ENCODE peak calls at places on chromosomes 13 and 19, in six cellular contexts. One of them, this sample, is unnamed. For H3K4me1, the result is how much of the 10 kb centered on the place peaks cover.

GRCh38 chr19:4692275-4693077 is 22.3 kb upstream of the MYDGF start:
- DNase-seq in HCT116: no peak
- DNase-seq in GM23338: no peak
- DNase-seq in H1: no peak
- DNase-seq in neural progenitor cell: no peak
- DNase-seq in fibroblast of lung: no peak
- DNase-seq in this sample: no peak

GRCh38 chr19:54158812-54159351 is 639 bp downstream of the LENG1 start:
- DNase-seq in HCT116: no peak
- DNase-seq in GM23338: no peak
- DNase-seq in H1: no peak
- DNase-seq in neural progenitor cell: peak
- DNase-seq in fibroblast of lung: no peak
- DNase-seq in this sample: peak

GRCh38 chr19:1938071-1938470 is 2.9 kb upstream of the CSNK1G2 start:
- DNase-seq in HCT116: no peak
- DNase-seq in GM23338: no peak
- DNase-seq in H1: no peak
- DNase-seq in neural progenitor cell: no peak
- DNase-seq in fibroblast of lung: no peak
- DNase-seq in this sample: no peak

GRCh38 chr19:9835507-9835949 is 410 bp downstream of the PIN1 start:
- DNase-seq in HCT116: no peak
- DNase-seq in GM23338: no peak
- DNase-seq in H1: no peak
- DNase-seq in neural progenitor cell: no peak
- DNase-seq in fibroblast of lung: no peak
- DNase-seq in this sample: no peak

GRCh38 chr19:38649305-38650179 is 2.1 kb downstream of the ACTN4 start:
- DNase-seq in HCT116: no peak
- DNase-seq in GM23338: peak
- DNase-seq in H1: no peak
- DNase-seq in neural progenitor cell: no peak
- DNase-seq in fibroblast of lung: no peak
- DNase-seq in this sample: peak

GRCh38 chr19:39277598-39277997 is 9.4 kb downstream of the IFNL2 start:
- DNase-seq in HCT116: no peak
- DNase-seq in GM23338: no peak
- DNase-seq in H1: no peak
- DNase-seq in neural progenitor cell: no peak
- DNase-seq in fibroblast of lung: no peak
- DNase-seq in this sample: peak

GRCh38 chr13:54733639-54734038 is 1705.0 kb downstream of the OLFM4 start:
- DNase-seq in HCT116: no peak
- DNase-seq in GM23338: peak
- DNase-seq in H1: no peak
- DNase-seq in neural progenitor cell: peak
- DNase-seq in fibroblast of lung: no peak
- DNase-seq in this sample: no peak

GRCh38 chr13:109833940-109834339 is 47.6 kb upstream of the IRS2 start:
- DNase-seq in HCT116: no peak
- DNase-seq in GM23338: no peak
- DNase-seq in H1: no peak
- DNase-seq in neural progenitor cell: no peak
- DNase-seq in fibroblast of lung: no peak
- DNase-seq in this sample: no peak

GRCh38 chr19:55643003-55643732 is at the start of gene ZNF581:
- DNase-seq in HCT116: no peak
- DNase-seq in GM23338: peak
- DNase-seq in H1: peak
- DNase-seq in neural progenitor cell: peak
- DNase-seq in fibroblast of lung: peak
- DNase-seq in this sample: peak

GRCh38 chr19:31160346-31160926 is 188.8 kb downstream of the TSHZ3 start:
- DNase-seq in HCT116: no peak
- DNase-seq in GM23338: no peak
- DNase-seq in H1: no peak
- DNase-seq in neural progenitor cell: no peak
- DNase-seq in fibroblast of lung: peak
- DNase-seq in this sample: no peak

GRCh38 chr13:36332986-36333385 is 13.2 kb downstream of the SPART start:
- DNase-seq in HCT116: no peak
- DNase-seq in GM23338: no peak
- DNase-seq in H1: no peak
- DNase-seq in neural progenitor cell: no peak
- DNase-seq in fibroblast of lung: peak
- DNase-seq in this sample: no peak

GRCh38 chr13:20713014-20713376 is 9.5 kb downstream of the IL17D start:
- DNase-seq in HCT116: no peak
- DNase-seq in GM23338: peak
- DNase-seq in H1: no peak
- DNase-seq in neural progenitor cell: peak
- DNase-seq in fibroblast of lung: no peak
- DNase-seq in this sample: no peak

GRCh38 chr13:98766716-98767115 is 14.2 kb upstream of the SLC15A1 start:
- DNase-seq in HCT116: no peak
- DNase-seq in GM23338: no peak
- DNase-seq in H1: no peak
- DNase-seq in neural progenitor cell: no peak
- DNase-seq in fibroblast of lung: no peak
- DNase-seq in this sample: no peak

GRCh38 chr19:3784607-3785463 is 1.3 kb downstream of the MATK start:
- DNase-seq in HCT116: no peak
- DNase-seq in GM23338: no peak
- DNase-seq in H1: peak
- DNase-seq in neural progenitor cell: peak
- DNase-seq in fibroblast of lung: no peak
- DNase-seq in this sample: no peak

GRCh38 chr13:40170982-40171381 is 495.5 kb downstream of the FOXO1 start:
- DNase-seq in HCT116: peak
- DNase-seq in GM23338: no peak
- DNase-seq in H1: no peak
- DNase-seq in neural progenitor cell: no peak
- DNase-seq in fibroblast of lung: no peak
- DNase-seq in this sample: peak

GRCh38 chr13:30743319-30744055 is 8.1 kb downstream of the ALOX5AP start:
- DNase-seq in HCT116: peak
- DNase-seq in GM23338: no peak
- DNase-seq in H1: no peak
- DNase-seq in neural progenitor cell: no peak
- DNase-seq in fibroblast of lung: peak
- DNase-seq in this sample: peak

GRCh38 chr13:30742896-30743295 is 7.6 kb downstream of the ALOX5AP start:
- DNase-seq in HCT116: no peak
- DNase-seq in GM23338: no peak
- DNase-seq in H1: no peak
- DNase-seq in neural progenitor cell: no peak
- DNase-seq in fibroblast of lung: no peak
- DNase-seq in this sample: no peak

GRCh38 chr13:30745917-30746686 is 10.8 kb downstream of the ALOX5AP start:
- DNase-seq in HCT116: no peak
- DNase-seq in GM23338: no peak
- DNase-seq in H1: no peak
- DNase-seq in neural progenitor cell: no peak
- DNase-seq in fibroblast of lung: peak
- DNase-seq in this sample: no peak

GRCh38 chr13:30744686-30745085 is 9.3 kb downstream of the ALOX5AP start:
- DNase-seq in HCT116: no peak
- DNase-seq in GM23338: no peak
- DNase-seq in H1: no peak
- DNase-seq in neural progenitor cell: no peak
- DNase-seq in fibroblast of lung: no peak
- DNase-seq in this sample: no peak

DNA sequence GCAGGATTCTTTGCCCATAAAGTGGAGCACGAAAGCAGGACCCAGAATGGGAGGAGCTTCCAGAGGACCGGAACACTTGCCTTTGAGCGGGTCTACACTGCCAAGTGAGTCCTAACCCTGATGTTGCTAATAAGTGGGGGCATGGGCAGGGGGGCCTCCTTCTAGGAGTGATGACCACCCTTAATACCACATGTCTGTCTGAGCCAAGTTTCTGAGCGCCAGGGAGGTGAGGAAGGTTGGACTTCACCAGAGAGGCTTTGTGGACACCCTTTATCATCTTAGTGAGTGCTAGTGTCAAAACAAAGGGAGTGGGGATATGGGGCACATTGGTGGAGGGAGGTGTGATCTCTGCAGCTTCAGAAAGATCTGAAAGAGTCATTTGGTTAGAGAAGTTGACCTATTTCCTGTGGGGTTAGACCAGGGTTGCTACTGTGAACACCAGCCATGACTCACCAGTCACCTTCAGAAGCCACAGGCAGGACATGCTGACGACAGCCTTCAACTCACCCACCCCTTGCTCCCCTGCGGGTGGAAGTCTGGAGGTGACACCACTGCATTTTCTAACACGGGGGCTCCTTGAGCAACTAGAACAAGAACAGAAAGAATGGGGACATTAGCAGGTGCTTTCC is 8.8 kb downstream of the ALOX5AP start:
- DNase-seq in HCT116: peak
- DNase-seq in GM23338: no peak
- DNase-seq in H1: no peak
- DNase-seq in neural progenitor cell: no peak
- DNase-seq in fibroblast of lung: peak
- DNase-seq in this sample: peak
- H3K4me1 ChIP-seq in HCT116: under half
- H3K4me1 ChIP-seq in GM23338: under half
- H3K4me1 ChIP-seq in H1: under half
- H3K4me1 ChIP-seq in neural progenitor cell: under half
- H3K4me1 ChIP-seq in fibroblast of lung: under half
- H3K4me1 ChIP-seq in this sample: half or more

DNA sequence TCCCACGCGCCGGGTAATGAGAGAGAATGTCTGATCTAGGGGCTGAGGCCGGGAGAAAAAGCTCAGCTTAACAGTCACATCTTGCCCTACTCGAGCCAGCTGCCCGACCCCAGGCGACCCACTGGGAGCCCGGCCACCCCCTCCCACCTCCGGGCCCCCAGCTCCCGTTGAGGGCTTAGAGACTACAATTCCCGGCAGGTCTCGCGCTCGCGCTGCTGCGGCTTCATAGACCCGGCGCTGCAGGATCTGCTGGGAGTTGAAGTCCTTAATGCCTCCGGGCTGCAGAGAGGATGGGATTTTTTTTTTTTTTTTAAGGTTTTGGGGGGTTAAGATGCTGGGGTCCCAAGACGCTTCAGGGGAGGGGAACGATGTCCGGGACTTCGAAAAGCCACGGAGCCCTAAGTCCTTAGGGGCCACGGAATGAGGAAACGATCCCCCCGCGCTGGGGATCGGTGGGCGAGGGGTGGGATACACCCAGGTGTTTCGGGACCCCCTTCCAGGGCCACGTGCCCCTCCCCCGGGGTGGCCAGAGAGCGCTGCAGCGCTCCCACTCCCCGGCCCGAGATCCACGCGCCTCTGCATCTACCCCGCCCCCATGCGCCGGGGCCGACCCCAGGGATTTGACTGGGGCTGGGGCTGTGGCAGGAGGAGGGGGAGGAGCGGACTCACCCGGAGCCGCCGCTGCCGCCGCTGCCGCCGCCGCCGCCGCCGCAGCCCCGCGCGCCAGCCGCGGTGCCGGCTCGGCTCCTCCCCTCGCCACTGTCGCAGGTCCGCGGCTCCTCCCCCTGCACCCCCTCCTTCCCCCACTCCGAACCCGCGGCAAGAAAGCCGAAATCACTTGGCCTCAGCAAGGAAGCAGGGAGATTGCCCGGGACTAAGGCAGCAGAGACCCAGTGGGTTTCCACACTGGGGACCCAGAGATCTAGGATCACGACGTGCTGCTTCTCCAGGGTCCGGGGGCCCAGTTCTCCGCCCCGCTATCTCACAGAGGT is at the start of gene SYT3:
- DNase-seq in HCT116: no peak
- DNase-seq in GM23338: peak
- DNase-seq in H1: peak
- DNase-seq in neural progenitor cell: peak
- DNase-seq in fibroblast of lung: peak
- DNase-seq in this sample: peak
- TF ChIP-seq EZH2 in HCT116: no peak
- TF ChIP-seq EZH2 in GM23338: no peak
- TF ChIP-seq EZH2 in H1: no peak
- TF ChIP-seq EZH2 in neural progenitor cell: no peak
- TF ChIP-seq EZH2 in fibroblast of lung: peak
- TF ChIP-seq EZH2 in this sample: peak

GRCh38 chr13:25062479-25062878 is 33.5 kb upstream of the PABPC3 start:
- DNase-seq in HCT116: no peak
- DNase-seq in GM23338: peak
- DNase-seq in H1: no peak
- DNase-seq in neural progenitor cell: no peak
- DNase-seq in fibroblast of lung: no peak
- DNase-seq in this sample: no peak
- TF ChIP-seq CTCF in HCT116: no peak
- TF ChIP-seq CTCF in GM23338: peak
- TF ChIP-seq CTCF in H1: peak
- TF ChIP-seq CTCF in neural progenitor cell: no peak
- TF ChIP-seq CTCF in fibroblast of lung: no peak
- TF ChIP-seq CTCF in this sample: no peak

GRCh38 chr13:44389003-44389666 is 15.5 kb downstream of the SERP2 start:
- DNase-seq in HCT116: no peak
- DNase-seq in GM23338: no peak
- DNase-seq in H1: no peak
- DNase-seq in neural progenitor cell: peak
- DNase-seq in fibroblast of lung: no peak
- DNase-seq in this sample: no peak
- H3K4me1 ChIP-seq in HCT116: under half
- H3K4me1 ChIP-seq in GM23338: under half
- H3K4me1 ChIP-seq in H1: under half
- H3K4me1 ChIP-seq in neural progenitor cell: under half
- H3K4me1 ChIP-seq in fibroblast of lung: under half
- H3K4me1 ChIP-seq in this sample: under half

This sample was measured in PC-9.